ENCODE peak calls at places on chromosome 14, in six cellular contexts. C is RWPE1, H is hepatocyte, G is A549, X is keratinocyte, E is tibial artery. V is an unnamed sample.

GRCh38 chr14:54706768-54707167 is 139.8 kb downstream of the SAMD4A start:
- DNase-seq in G (no peak), H (no peak), X (no peak), C (no peak), E (no peak), V (no peak)

GRCh38 chr14:77786148-77786547 is 13.8 kb upstream of the ADCK1 start:
- DNase-seq in E (no peak), H (no peak), G (no peak), C (no peak), X (no peak), V (no peak)

GRCh38 chr14:24224618-24225071 is 7.5 kb downstream of the NEDD8 start:
- DNase-seq in E (no peak), C (peak; percentile 78), X (no peak), H (no peak), G (no peak), V (peak; percentile 84)

GRCh38 chr14:77790566-77791224 is 9.2 kb upstream of the ADCK1 start:
- DNase-seq in C (peak; percentile 12), X (peak; percentile 2), G (no peak), H (no peak), E (no peak), V (no peak)

GRCh38 chr14:69979882-69980281 is 100.7 kb downstream of the SMOC1 start:
- DNase-seq in X (no peak), G (no peak), H (no peak), C (no peak), E (no peak), V (no peak)

GRCh38 chr14:89588840-89589296 is 171.8 kb upstream of the FOXN3 start:
- DNase-seq in X (no peak), C (no peak), E (no peak), H (no peak), G (no peak), V (no peak)

GRCh38 chr14:52325126-52325525 is 11.0 kb downstream of the PTGER2 start:
- DNase-seq in C (no peak), X (no peak), G (no peak), E (no peak), H (no peak), V (no peak)

GRCh38 chr14:99205086-99205688 is 66.8 kb downstream of the BCL11B start:
- DNase-seq in C (no peak), H (no peak), G (no peak), X (no peak), E (no peak), V (no peak)

GRCh38 chr14:99231850-99232401 is 40.1 kb downstream of the BCL11B start:
- DNase-seq in G (no peak), C (no peak), E (no peak), X (no peak), H (peak; percentile 82), V (no peak)

GRCh38 chr14:104779776-104780512 is 15.6 kb downstream of the AKT1 start:
- DNase-seq in H (no peak), E (no peak), C (no peak), G (no peak), X (no peak), V (no peak)

GRCh38 chr14:82855912-82856381 is 1322.3 kb upstream of the SEL1L start:
- DNase-seq in E (no peak), G (no peak), H (peak; percentile 55), X (peak; percentile 33), C (no peak), V (no peak)

GRCh38 chr14:32738206-32738871 is 200.3 kb upstream of the NPAS3 start:
- DNase-seq in C (peak; percentile 41), X (no peak), E (no peak), H (no peak), G (no peak), V (no peak)

GRCh38 chr14:103994535-103995184 is 52.3 kb upstream of the RD3L start:
- DNase-seq in X (no peak), E (no peak), G (no peak), H (no peak), C (peak; percentile 48), V (no peak)

GRCh38 chr14:104102282-104102914 is 16.9 kb downstream of the ASPG start:
- DNase-seq in X (no peak), H (no peak), E (no peak), C (no peak), G (no peak), V (no peak)

GRCh38 chr14:41663478-41663845 is 56.8 kb downstream of the LRFN5 start:
- DNase-seq in G (no peak), C (no peak), H (no peak), E (no peak), X (no peak), V (no peak)

GRCh38 chr14:78164226-78164853 is 5.8 kb upstream of the NRXN3 start:
- DNase-seq in C (peak; percentile 26), G (peak; percentile 48), X (no peak), H (peak; percentile 58), E (no peak), V (no peak)

GRCh38 chr14:66398437-66398836 is 87.7 kb upstream of the CCDC196 start:
- DNase-seq in H (no peak), G (no peak), C (no peak), E (no peak), X (no peak), V (no peak)
- TF ChIP-seq CTCF in H (no peak), G (no peak), C (no peak), E (no peak), X (no peak), V (no peak)

GRCh38 chr14:59428581-59429012 is 36.6 kb downstream of the GPR135 start:
- DNase-seq in X (no peak), C (peak; percentile 18), E (no peak), H (no peak), G (no peak), V (peak; percentile 42)
- TF ChIP-seq CTCF in X (no peak), C (no peak), E (peak; percentile 26), H (peak; percentile 41), G (no peak), V (peak; percentile 70)

GRCh38 chr14:63632932-63633514 is 8.6 kb downstream of the WDR89 start:
- DNase-seq in X (no peak), C (peak; percentile 28), E (no peak), H (peak; percentile 24), G (peak; percentile 30), V (peak; percentile 40)
- TF ChIP-seq CTCF in X (peak; percentile 58), C (peak; percentile 48), E (peak; percentile 18), H (peak; percentile 59), G (peak; percentile 63), V (peak; percentile 83)

DNA sequence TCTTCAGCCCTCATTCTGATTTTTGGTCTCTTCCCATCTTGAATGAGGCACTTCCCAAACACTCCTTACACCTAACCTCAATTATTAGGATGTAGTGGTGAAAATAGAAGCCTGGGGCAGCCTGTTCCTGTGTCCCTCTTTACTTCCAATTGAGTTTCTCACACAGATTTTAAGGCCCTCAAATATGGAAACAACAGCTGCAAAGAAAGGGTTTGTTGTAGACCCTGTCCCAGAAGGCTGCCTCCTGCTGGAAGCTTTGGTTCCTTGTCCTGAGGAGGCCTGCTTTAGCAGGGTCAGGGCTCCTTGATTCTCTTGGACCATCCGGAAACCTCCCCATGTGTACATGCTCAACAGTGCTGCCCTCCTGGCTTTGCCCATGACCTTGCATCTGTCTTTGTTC is 101.3 kb downstream of the TGFB3 start:
- DNase-seq in G (no peak), X (no peak), C (no peak), H (no peak), E (no peak), V (no peak)
- TF ChIP-seq CTCF in G (no peak), X (no peak), C (no peak), H (no peak), E (no peak), V (peak; percentile 41)

DNA sequence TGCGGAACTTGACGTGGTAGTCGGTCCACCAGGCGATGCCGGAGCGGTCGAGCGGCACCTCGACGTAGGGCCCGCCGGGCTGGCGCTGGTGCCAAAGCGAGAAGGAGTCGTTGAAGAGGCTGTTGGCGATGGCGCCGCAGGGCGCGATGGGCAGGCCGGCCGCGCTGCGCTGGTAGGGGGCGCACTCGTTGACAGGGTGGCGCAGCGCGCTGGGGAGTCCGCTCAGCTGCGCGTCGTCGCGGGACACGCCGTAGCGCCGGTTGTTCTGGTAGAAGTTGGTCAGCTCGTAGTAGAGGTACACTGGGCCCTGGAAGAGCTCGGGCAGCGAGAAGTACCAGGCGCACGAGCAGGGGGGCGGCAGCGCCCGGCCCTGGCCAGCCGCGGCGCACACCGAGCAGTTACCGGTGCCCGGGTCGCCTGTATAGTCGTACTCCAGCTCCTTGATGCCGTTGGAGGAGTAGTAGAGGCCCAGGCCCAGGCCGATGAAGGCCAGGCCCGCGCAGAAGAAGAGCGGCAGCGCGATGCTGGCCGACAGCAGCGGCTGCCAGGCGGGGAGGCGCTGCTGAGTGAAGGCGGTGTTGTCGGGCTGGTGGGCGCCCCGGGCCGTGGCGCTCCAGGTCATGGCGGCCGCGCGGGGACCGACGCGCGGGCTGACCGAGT is 482 bp downstream of the TMEM30B start:
- DNase-seq in H (peak; percentile 66), C (peak; percentile 46), X (no peak), G (peak; percentile 84), E (peak; percentile 54), V (no peak)
- TF ChIP-seq CTCF in H (peak; percentile 31), C (peak; percentile 25), X (no peak), G (peak; percentile 71), E (peak; percentile 37), V (no peak)

V was measured in HFFc6.